ENCODE peak calls at places on chromosomes 7 and 10, in eight cellular contexts. H is cardiac fibroblast, F is OCI-LY7, R is GM23338, X is ovary, B is heart left ventricle, T is mammary epithelial cell, C is body of pancreas. W is an unnamed sample.

GRCh38 chr7:49791089-49791741 is 17.8 kb downstream of the VWC2 start:
- DNase-seq in H (no peak), F (peak), R (peak), X (no peak), B (no peak), T (no peak), C (peak), W (no peak)

GRCh38 chr7:68147621-68148238 is 1151.1 kb downstream of the TYW1 start:
- DNase-seq in H (no peak), F (no peak), R (no peak), X (no peak), B (no peak), T (no peak), C (no peak), W (no peak)

GRCh38 chr10:113097046-113097415 is 147.0 kb downstream of the TCF7L2 start:
- DNase-seq in H (no peak), F (no peak), R (no peak), X (no peak), B (no peak), T (no peak), C (no peak), W (no peak)

GRCh38 chr7:42219447-42219846 is 17.6 kb downstream of the GLI3 start:
- DNase-seq in H (peak), F (no peak), R (no peak), X (no peak), B (no peak), T (peak), C (no peak), W (no peak)

GRCh38 chr10:119138341-119139306 is 26.9 kb downstream of the SFXN4 start:
- DNase-seq in H (no peak), F (no peak), R (no peak), X (no peak), B (no peak), T (no peak), C (no peak), W (no peak)

GRCh38 chr7:35334511-35334910 is 80.6 kb upstream of the TBX20 start:
- DNase-seq in H (no peak), F (no peak), R (no peak), X (no peak), B (no peak), T (peak), C (no peak), W (no peak)

GRCh38 chr7:47128719-47129118 is 453.2 kb downstream of the TNS3 start:
- DNase-seq in H (no peak), F (no peak), R (no peak), X (no peak), B (no peak), T (no peak), C (no peak), W (no peak)

GRCh38 chr7:149787428-149788299 is 14.3 kb upstream of the ZNF467 start:
- DNase-seq in H (no peak), F (no peak), R (peak), X (no peak), B (peak), T (no peak), C (peak), W (no peak)

GRCh38 chr7:146116452-146117219 is at the start of gene CNTNAP2:
- DNase-seq in H (peak), F (no peak), R (peak), X (peak), B (no peak), T (no peak), C (no peak), W (no peak)

GRCh38 chr7:127253289-127254162 is 785 bp upstream of the GRM8 start:
- DNase-seq in H (peak), F (peak), R (peak), X (peak), B (peak), T (peak), C (peak), W (no peak)

GRCh38 chr7:194257-194995 is 2.1 kb downstream of the FAM20C start:
- DNase-seq in H (peak), F (no peak), R (peak), X (no peak), B (no peak), T (no peak), C (no peak), W (no peak)

GRCh38 chr10:119199231-119199992 is 8.0 kb upstream of the GRK5 start:
- DNase-seq in H (peak), F (peak), R (peak), X (peak), B (peak), T (peak), C (peak), W (no peak)

GRCh38 chr10:110504111-110504735 is 6.5 kb downstream of the DUSP5 start:
- DNase-seq in H (peak), F (no peak), R (no peak), X (peak), B (peak), T (peak), C (peak), W (no peak)

GRCh38 chr7:92854501-92855238 is 18.3 kb upstream of the CDK6 start:
- DNase-seq in H (no peak), F (no peak), R (no peak), X (no peak), B (no peak), T (no peak), C (no peak), W (no peak)

GRCh38 chr7:76244781-76245391 is 43.2 kb downstream of the SRRM3 start:
- DNase-seq in H (no peak), F (no peak), R (no peak), X (no peak), B (no peak), T (no peak), C (no peak), W (no peak)

GRCh38 chr10:60069311-60069710 is 163.0 kb upstream of the CCDC6 start:
- DNase-seq in H (peak), F (no peak), R (no peak), X (no peak), B (no peak), T (no peak), C (no peak), W (no peak)

GRCh38 chr10:73837072-73837471 is 25.7 kb upstream of the NDST2 start:
- DNase-seq in H (peak), F (no peak), R (no peak), X (no peak), B (no peak), T (no peak), C (no peak), W (no peak)

GRCh38 chr10:78419481-78420265 is 386.0 kb downstream of the RPS24 start:
- DNase-seq in H (no peak), F (no peak), R (no peak), X (peak), B (peak), T (no peak), C (no peak), W (no peak)

GRCh38 chr7:48636391-48637015 is 287.8 kb upstream of the CDC14C start:
- DNase-seq in H (no peak), F (no peak), R (peak), X (no peak), B (peak), T (peak), C (no peak), W (no peak)

GRCh38 chr10:63264852-63265617 is 131.9 kb downstream of the NRBF2 start:
- DNase-seq in H (peak), F (peak), R (peak), X (no peak), B (no peak), T (peak), C (peak), W (no peak)

GRCh38 chr10:129560355-129560754 is 93.3 kb downstream of the MGMT start:
- DNase-seq in H (no peak), F (no peak), R (no peak), X (no peak), B (no peak), T (no peak), C (no peak), W (no peak)

GRCh38 chr10:24289235-24289634 is 80.3 kb downstream of the KIAA1217 start:
- DNase-seq in H (no peak), F (no peak), R (no peak), X (no peak), B (no peak), T (no peak), C (no peak), W (no peak)

GRCh38 chr7:119197872-119198527 is 973.5 kb downstream of the ANKRD7 start:
- DNase-seq in H (peak), F (peak), R (peak), X (no peak), B (no peak), T (peak), C (peak), W (no peak)

GRCh38 chr10:123766761-123767160 is 100.6 kb downstream of the GPR26 start:
- DNase-seq in H (no peak), F (no peak), R (no peak), X (no peak), B (no peak), T (no peak), C (no peak), W (peak)

GRCh38 chr10:969473-970150 is 18.6 kb upstream of the GTPBP4 start:
- DNase-seq in H (no peak), F (no peak), R (peak), X (no peak), B (no peak), T (no peak), C (no peak), W (no peak)

GRCh38 chr10:5365940-5366339 is 1.2 kb downstream of the UCN3 start:
- DNase-seq in H (no peak), F (no peak), R (no peak), X (no peak), B (no peak), T (no peak), C (no peak), W (no peak)

DNA sequence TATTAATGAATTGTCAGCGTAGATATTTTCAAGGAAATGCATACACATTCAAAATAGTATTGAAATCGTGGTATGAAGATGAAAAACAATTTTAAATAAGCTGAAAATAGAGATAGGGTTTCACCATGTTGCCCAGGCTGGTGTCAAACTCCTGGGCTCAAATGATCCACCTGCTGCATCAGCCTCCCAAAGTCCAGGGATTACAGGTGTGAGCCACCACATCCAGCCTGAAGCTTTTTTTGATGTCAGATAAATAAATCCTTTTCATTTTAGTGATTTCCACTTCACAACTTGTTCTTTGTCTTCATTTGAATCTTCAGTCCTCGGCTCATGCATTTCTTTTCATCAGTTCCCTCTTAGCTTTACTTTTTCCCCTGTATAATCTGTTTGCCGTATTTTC is 4.6 kb downstream of the CDK13 start:
- DNase-seq in H (no peak), F (no peak), R (no peak), X (no peak), B (no peak), T (no peak), C (no peak), W (no peak)
- H3K4me3 ChIP-seq in H (no peak), F (peak), R (peak), X (no peak), B (no peak), T (peak), C (no peak), W (no peak)

GRCh38 chr10:111933937-111934336 is 249.6 kb downstream of the GPAM start:
- DNase-seq in H (no peak), F (no peak), R (peak), X (no peak), B (no peak), T (no peak), C (no peak), W (no peak)
- TF ChIP-seq CTCF in H (peak), F (no peak), R (peak), X (no peak), B (no peak), T (no peak), C (no peak), W (no peak)

DNA sequence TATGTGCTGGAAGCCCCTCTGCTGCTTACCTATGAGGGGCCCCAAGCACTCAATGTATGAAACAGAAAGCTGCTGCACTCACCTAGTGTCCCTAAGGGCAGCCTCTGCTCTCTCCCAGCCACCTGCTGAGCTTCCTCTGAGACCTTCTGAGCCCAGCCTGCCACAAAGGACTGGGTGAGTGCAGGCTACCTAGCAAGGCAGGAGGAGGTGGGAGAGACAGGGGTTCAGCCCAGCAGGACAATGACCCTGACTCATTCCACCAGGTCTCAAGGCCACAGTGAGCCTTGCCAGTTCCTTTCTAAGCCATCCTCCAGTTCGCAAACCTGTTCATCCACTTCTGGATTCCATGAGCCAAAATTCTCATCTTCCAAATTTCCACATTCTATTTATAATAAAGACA is 16.3 kb downstream of the VOPP1 start:
- DNase-seq in H (no peak), F (peak), R (no peak), X (no peak), B (no peak), T (no peak), C (no peak), W (no peak)
- H3K4me3 ChIP-seq in H (no peak), F (peak), R (peak), X (no peak), B (no peak), T (no peak), C (no peak), W (no peak)

DNA sequence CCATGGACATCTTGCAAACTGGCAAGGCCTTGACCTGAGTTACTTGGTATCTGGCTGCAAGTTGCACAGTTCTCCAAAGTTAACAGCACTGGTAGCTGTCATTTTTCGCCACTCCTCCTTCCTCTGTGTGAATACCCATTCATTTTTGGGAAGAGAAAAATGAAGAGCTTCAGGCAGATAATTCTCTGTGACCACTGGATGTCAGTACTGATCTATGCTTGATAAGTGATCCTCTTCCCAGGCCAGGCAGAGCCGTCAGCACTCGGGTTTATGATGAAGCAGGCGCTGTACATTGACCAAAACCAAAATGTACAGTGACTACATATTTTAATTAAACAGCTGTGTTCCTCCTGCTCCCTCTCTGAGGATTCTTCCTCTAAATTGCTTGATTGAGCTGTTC is 55.9 kb upstream of the PDZD8 start:
- DNase-seq in H (no peak), F (no peak), R (no peak), X (no peak), B (no peak), T (peak), C (no peak), W (no peak)
- TF ChIP-seq CTCF in H (peak), F (no peak), R (peak), X (no peak), B (no peak), T (peak), C (no peak), W (peak)

GRCh38 chr10:3451516-3452185 is 279.1 kb upstream of the PITRM1 start:
- DNase-seq in H (no peak), F (no peak), R (no peak), X (no peak), B (no peak), T (no peak), C (no peak), W (no peak)
- H3K4me3 ChIP-seq in H (no peak), F (no peak), R (no peak), X (no peak), B (no peak), T (no peak), C (no peak), W (no peak)

GRCh38 chr7:152050547-152050971 is 25.1 kb downstream of the GALNT11 start:
- DNase-seq in H (peak), F (no peak), R (no peak), X (no peak), B (no peak), T (peak), C (no peak), W (no peak)
- TF ChIP-seq CTCF in H (no peak), F (no peak), R (no peak), X (no peak), B (no peak), T (peak), C (no peak), W (no peak)